ENCODE peak calls at places on chromosomes 6 and 20, in five cellular contexts. X is NCI-H446; F is mesendoderm; D is fibroblast of lung; O is naive thymus-derived CD8-positive, alpha-beta T cell. Y is an unnamed sample.

GRCh38 chr20:20333866-20334265 is 34.0 kb upstream of the INSM1 start:
- DNase-seq in X (no peak), F (no peak), D (no peak), O (no peak), Y (no peak)

GRCh38 chr6:147156799-147157382 is 47.3 kb upstream of the STXBP5 start:
- DNase-seq in D (peak; percentile 74), X (no peak), O (no peak), F (no peak), Y (no peak)

GRCh38 chr6:158050107-158050735 is 68.6 kb downstream of the SYNJ2 start:
- DNase-seq in F (no peak), D (no peak), X (no peak), O (no peak), Y (no peak)

GRCh38 chr20:32230707-32231106 is 23.0 kb downstream of the POFUT1 start:
- DNase-seq in X (no peak), F (no peak), D (no peak), O (no peak), Y (no peak)

GRCh38 chr6:3259491-3259958 is 778 bp downstream of the PSMG4 start:
- DNase-seq in O (peak; percentile 20), X (no peak), D (no peak), F (peak; percentile 81), Y (peak; percentile 62)

GRCh38 chr6:39934060-39934757 is at the start of gene MOCS1:
- DNase-seq in F (peak; percentile 87), O (peak; percentile 9), X (peak; percentile 70), D (peak; percentile 75), Y (peak; percentile 87)

GRCh38 chr6:17820055-17820454 is 113.3 kb upstream of the NUP153 start:
- DNase-seq in D (peak; percentile 8), X (no peak), O (no peak), F (peak; percentile 53), Y (peak; percentile 63)

GRCh38 chr6:130933712-130934200 is 106.5 kb downstream of the SMLR1 start:
- DNase-seq in X (no peak), O (no peak), F (peak; percentile 61), D (peak; percentile 43), Y (no peak)

GRCh38 chr6:131135244-131136020 is at the start of gene AKAP7:
- DNase-seq in F (peak; percentile 93), O (peak; percentile 56), D (peak; percentile 61), X (no peak), Y (peak; percentile 66)

GRCh38 chr20:44153636-44154043 is 33.3 kb downstream of the JPH2 start:
- DNase-seq in D (no peak), F (peak; percentile 87), X (no peak), O (no peak), Y (no peak)

GRCh38 chr6:16897669-16898068 is 136.4 kb upstream of the ATXN1 start:
- DNase-seq in F (no peak), O (no peak), X (no peak), D (no peak), Y (no peak)

GRCh38 chr6:55943329-55943728 is 67.9 kb upstream of the BMP5 start:
- DNase-seq in F (no peak), X (no peak), D (peak; percentile 30), O (no peak), Y (no peak)

GRCh38 chr6:149806127-149806526 is 56.6 kb downstream of the PCMT1 start:
- DNase-seq in O (no peak), F (no peak), X (no peak), D (no peak), Y (no peak)

GRCh38 chr6:106757267-106757666 is 127.9 kb downstream of the QRSL1 start:
- DNase-seq in X (no peak), D (no peak), F (no peak), O (no peak), Y (no peak)

GRCh38 chr20:19628570-19629134 is 129.4 kb upstream of the RIN2 start:
- DNase-seq in X (peak; percentile 51), O (peak; percentile 22), F (peak; percentile 90), D (peak; percentile 67), Y (peak; percentile 87)

GRCh38 chr6:125346143-125346925 is 44.6 kb upstream of the HDDC2 start:
- DNase-seq in X (no peak), O (no peak), D (no peak), F (no peak), Y (no peak)

GRCh38 chr20:23126281-23127061 is 40.3 kb upstream of the CD93 start:
- DNase-seq in F (no peak), X (no peak), D (no peak), O (no peak), Y (no peak)

GRCh38 chr6:81938991-81939773 is 186.7 kb upstream of the TENT5A start:
- DNase-seq in D (peak; percentile 80), X (no peak), O (no peak), F (peak; percentile 75), Y (no peak)

GRCh38 chr20:57442160-57442887 is 51.1 kb downstream of the RBM38 start:
- DNase-seq in X (no peak), O (no peak), D (no peak), F (no peak), Y (no peak)

GRCh38 chr20:59320426-59320825 is 20.0 kb downstream of the EDN3 start:
- DNase-seq in X (no peak), D (no peak), O (no peak), F (no peak), Y (no peak)